ENCODE peak calls at places on chromosomes 5 and 9, in nine cellular contexts. B is EH; X is anterior cingulate cortex; K is left lung; A is HFFc6; S is activated CD8-positive, alpha-beta memory T cell treated with anti-CD3 and anti-CD28 coated beads, Interleukin-2, amount 10 ng/mL, durations not matched to agents 7 days and 5 days; Y is GF-D8; E is A673; O is myocyte. C is an unnamed sample.

GRCh38 chr9:136084191-136084944 is 10.7 kb downstream of the NACC2 start:
- DNase-seq in B (no peak), X (no peak), K (no peak), A (no peak), S (no peak), Y (no peak), E (no peak), O (no peak), C (no peak)

GRCh38 chr5:157449011-157449723 is 10.8 kb upstream of the NIPAL4 start:
- DNase-seq in B (peak), X (no peak), K (no peak), A (no peak), S (peak), Y (no peak), E (no peak), O (no peak), C (no peak)

GRCh38 chr5:172868924-172869565 is 35.0 kb downstream of the ERGIC1 start:
- DNase-seq in B (peak), X (no peak), K (peak), A (peak), S (no peak), Y (no peak), E (no peak), O (peak), C (no peak)

GRCh38 chr5:150339165-150339564 is 18.3 kb upstream of the TCOF1 start:
- DNase-seq in B (no peak), X (no peak), K (no peak), A (no peak), S (no peak), Y (no peak), E (no peak), O (peak), C (no peak)

GRCh38 chr5:76104027-76104426 is 20.8 kb downstream of the SV2C start:
- DNase-seq in B (peak), X (no peak), K (no peak), A (no peak), S (peak), Y (no peak), E (peak), O (peak), C (no peak)

GRCh38 chr9:134981829-134982228 is 64.1 kb upstream of the FCN1 start:
- DNase-seq in B (no peak), X (no peak), K (peak), A (no peak), S (no peak), Y (no peak), E (no peak), O (no peak), C (no peak)

GRCh38 chr5:73066466-73066865 is 53.9 kb upstream of the TMEM171 start:
- DNase-seq in B (peak), X (no peak), K (no peak), A (peak), S (peak), Y (no peak), E (no peak), O (peak), C (no peak)

GRCh38 chr5:90182726-90183125 is 226.8 kb downstream of the CETN3 start:
- DNase-seq in B (no peak), X (no peak), K (no peak), A (no peak), S (no peak), Y (no peak), E (no peak), O (no peak), C (no peak)

GRCh38 chr5:133130387-133131118 is 78.7 kb downstream of the HSPA4 start:
- DNase-seq in B (peak), X (no peak), K (no peak), A (no peak), S (no peak), Y (no peak), E (no peak), O (no peak), C (no peak)

C was measured in SIG-M5.